ENCODE peak calls at places on chromosome 4, in seven cellular contexts. Y is GM20000, R is hepatic stellate cell, W is HuH-7, C is ELF-1, O is left ventricle myocardium superior, K is WERI-Rb-1. L is an unnamed sample.

GRCh38 chr4:37066149-37066548 is 178.4 kb upstream of the NWD2 start:
- DNase-seq in Y (no peak), R (no peak), W (no peak), C (no peak), O (no peak), K (no peak), L (no peak)

GRCh38 chr4:184417802-184418511 is 56.4 kb downstream of the IRF2 start:
- DNase-seq in Y (peak), R (peak), W (no peak), C (no peak), O (no peak), K (no peak), L (peak)

GRCh38 chr4:170134821-170135220 is 45.1 kb upstream of the AADAT start:
- DNase-seq in Y (no peak), R (no peak), W (no peak), C (no peak), O (no peak), K (no peak), L (no peak)

GRCh38 chr4:7371122-7371941 is 63.4 kb downstream of the PSAPL1 start:
- DNase-seq in Y (no peak), R (peak), W (no peak), C (no peak), O (no peak), K (no peak), L (no peak)

GRCh38 chr4:4985844-4986243 is 33.4 kb downstream of the CYTL1 start:
- DNase-seq in Y (no peak), R (no peak), W (no peak), C (no peak), O (no peak), K (peak), L (no peak)

GRCh38 chr4:142840516-142841123 is 5.5 kb downstream of the INPP4B start:
- DNase-seq in Y (no peak), R (no peak), W (no peak), C (no peak), O (no peak), K (no peak), L (no peak)

GRCh38 chr4:81470456-81471327 is 1.0 kb downstream of the RASGEF1B start:
- DNase-seq in Y (peak), R (peak), W (no peak), C (peak), O (peak), K (peak), L (peak)

GRCh38 chr4:180675368-180675675 is 1567.9 kb upstream of the TENM3 start:
- DNase-seq in Y (no peak), R (no peak), W (no peak), C (no peak), O (no peak), K (no peak), L (no peak)

GRCh38 chr4:151921371-151921770 is 160.6 kb upstream of the GATB start:
- DNase-seq in Y (no peak), R (no peak), W (no peak), C (no peak), O (no peak), K (no peak), L (no peak)

GRCh38 chr4:13164783-13165371 is 319.3 kb downstream of the RAB28 start:
- DNase-seq in Y (no peak), R (no peak), W (peak), C (no peak), O (no peak), K (no peak), L (no peak)

L was measured in mammary epithelial cell.